ENCODE peak calls at places on chromosomes 3 and 15, in nine cellular contexts. G, C, Y, L, B, Z, H, M and A are unnamed samples.

GRCh38 chr3:31096661-31097060 is 202.2 kb upstream of the GADL1 start:
- DNase-seq in G (no peak), L (no peak), M (no peak), Y (no peak), B (peak; percentile 12), Z (no peak), H (no peak), C (peak; percentile 10), A (no peak)

GRCh38 chr3:28768439-28768838 is 419.8 kb upstream of the AZI2 start:
- DNase-seq in Y (no peak), B (no peak), M (no peak), H (no peak), C (no peak), Z (no peak), G (no peak), L (no peak), A (no peak)

GRCh38 chr15:77897896-77898406 is 179.6 kb downstream of the TBC1D2B start:
- DNase-seq in L (no peak), Y (no peak), M (no peak), H (no peak), B (no peak), G (peak; percentile 45), C (no peak), Z (no peak), A (no peak)

GRCh38 chr3:193788189-193788946 is 195.4 kb downstream of the OPA1 start:
- DNase-seq in L (peak; percentile 87), H (peak; percentile 76), Z (peak; percentile 58), B (peak; percentile 77), C (peak; percentile 66), Y (peak; percentile 88), M (peak; percentile 61), G (no peak), A (peak; percentile 79)

GRCh38 chr15:28272587-28272986 is 49.4 kb downstream of the HERC2 start:
- DNase-seq in G (no peak), Z (no peak), M (no peak), B (no peak), C (no peak), Y (no peak), L (no peak), H (no peak), A (no peak)

GRCh38 chr3:139309880-139310279 is 33.9 kb upstream of the MRPS22 start:
- DNase-seq in B (no peak), L (no peak), Y (no peak), M (peak; percentile 30), Z (no peak), H (no peak), G (no peak), C (no peak), A (no peak)

GRCh38 chr3:25542571-25543039 is 114.5 kb downstream of the RARB start:
- DNase-seq in H (no peak), C (no peak), B (no peak), L (no peak), G (no peak), M (peak; percentile 37), Z (no peak), Y (no peak), A (no peak)

GRCh38 chr3:186220365-186220764 is 111.5 kb upstream of the ETV5 start:
- DNase-seq in H (no peak), Z (no peak), C (no peak), M (no peak), L (no peak), G (no peak), Y (no peak), B (no peak), A (no peak)

GRCh38 chr3:42120866-42121265 is 29.7 kb downstream of the TRAK1 start:
- DNase-seq in Z (no peak), B (no peak), C (peak; percentile 55), Y (peak; percentile 30), H (peak; percentile 25), G (no peak), M (no peak), L (no peak), A (no peak)

GRCh38 chr3:179546814-179547241 is 15.9 kb upstream of the ACTL6A start:
- DNase-seq in Y (no peak), L (no peak), H (no peak), Z (no peak), G (no peak), M (no peak), B (peak; percentile 69), C (peak; percentile 47), A (no peak)

GRCh38 chr3:102143536-102143935 is 291.3 kb upstream of the ZPLD1 start:
- DNase-seq in L (no peak), Y (no peak), Z (no peak), H (no peak), C (no peak), M (no peak), B (no peak), G (no peak), A (no peak)

GRCh38 chr15:71708741-71709140 is 101.6 kb upstream of the NR2E3 start:
- DNase-seq in B (no peak), C (no peak), H (no peak), L (no peak), Y (no peak), Z (no peak), G (no peak), M (peak; percentile 4), A (no peak)

GRCh38 chr15:63522143-63522531 is 17.7 kb downstream of the USP3 start:
- DNase-seq in Z (no peak), L (no peak), B (no peak), G (no peak), H (no peak), M (peak; percentile 31), C (no peak), Y (no peak), A (no peak)

GRCh38 chr15:63519548-63520178 is 15.3 kb downstream of the USP3 start:
- DNase-seq in G (no peak), Z (no peak), C (no peak), L (no peak), B (no peak), H (no peak), Y (no peak), M (no peak), A (no peak)

GRCh38 chr15:63519041-63519440 is 14.6 kb downstream of the USP3 start:
- DNase-seq in G (no peak), B (no peak), C (no peak), Z (no peak), H (peak; percentile 61), M (peak; percentile 28), L (no peak), Y (no peak), A (no peak)

GRCh38 chr15:63523306-63523990 is 19.1 kb downstream of the USP3 start:
- DNase-seq in C (no peak), Z (no peak), Y (no peak), H (peak; percentile 62), M (peak; percentile 25), L (no peak), B (no peak), G (no peak), A (no peak)

DNA sequence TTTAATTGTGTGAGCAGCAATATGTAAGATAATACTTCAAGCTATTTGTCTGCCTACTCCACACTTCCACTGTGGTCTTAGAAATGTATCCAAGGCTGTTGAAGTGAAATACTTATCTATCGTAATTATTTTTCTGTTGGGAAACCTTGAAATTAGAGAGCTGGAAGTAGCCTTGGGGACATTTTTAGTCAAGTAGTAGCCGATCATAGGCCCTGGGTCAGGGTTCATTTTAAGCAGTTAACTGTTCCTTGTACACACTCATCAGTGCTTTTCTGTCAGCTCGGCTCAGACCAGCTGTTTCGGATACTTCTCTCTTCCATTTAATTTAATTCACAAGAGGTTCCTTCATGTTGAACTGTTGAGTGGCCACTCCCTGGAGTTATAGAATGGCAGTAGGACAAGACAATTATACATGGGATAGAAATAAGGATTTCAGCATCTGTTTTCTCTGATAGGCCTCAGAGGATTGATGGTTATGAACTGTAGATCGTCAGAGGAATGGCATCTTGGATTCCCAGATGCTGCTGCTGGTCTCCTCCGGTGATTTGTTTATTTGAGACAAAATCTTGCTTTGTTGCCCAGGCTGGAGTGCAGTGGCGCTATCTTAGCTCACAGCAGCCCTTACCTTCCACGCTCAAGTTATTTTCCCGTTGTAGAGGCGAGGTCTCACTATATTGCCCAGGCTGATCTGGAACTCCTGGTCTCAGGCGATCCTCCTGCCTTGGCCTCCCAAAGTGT is 17.2 kb downstream of the USP3 start:
- DNase-seq in Z (no peak), C (no peak), M (peak; percentile 43), B (no peak), G (no peak), L (no peak), Y (no peak), H (no peak), A (no peak)
- TF ChIP-seq CTCF in Z (no peak), C (no peak), M (no peak), B (no peak), G (no peak), L (no peak), Y (no peak), H (no peak), A (no peak)

DNA sequence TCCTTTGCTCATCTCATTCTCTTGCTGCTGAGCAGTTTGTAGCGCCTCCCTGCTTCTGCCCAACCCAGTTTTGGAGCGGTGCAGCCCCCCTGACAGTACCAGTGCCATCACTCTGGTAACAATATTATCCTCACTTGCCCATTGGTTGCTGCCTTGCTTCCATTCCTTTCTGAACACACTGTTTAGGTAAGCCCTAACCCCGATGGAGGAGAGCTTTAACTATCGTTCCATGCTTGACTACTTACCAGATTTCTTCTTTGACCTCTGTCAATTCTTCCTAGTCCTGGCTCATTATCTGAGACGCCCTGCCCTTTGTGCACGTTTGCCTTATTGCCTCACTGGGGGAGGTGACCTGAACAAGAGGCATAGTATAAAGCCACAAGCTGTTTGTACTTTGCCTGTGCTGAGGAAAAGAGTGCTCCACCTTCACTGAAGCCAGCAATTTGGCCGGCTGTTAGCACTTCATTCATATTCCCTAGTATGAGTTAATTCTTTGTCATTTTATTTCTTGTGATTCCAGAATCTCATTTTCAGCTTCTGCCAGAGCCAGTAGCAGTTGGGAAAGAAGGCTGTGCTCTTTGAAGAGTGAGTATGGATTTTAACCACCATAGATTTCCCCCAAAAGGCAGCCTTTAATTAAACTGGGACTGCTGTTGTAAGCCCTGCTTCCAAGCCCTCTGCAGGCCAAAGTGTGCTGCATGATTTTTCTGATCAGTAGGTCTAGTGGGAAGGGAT is 11.9 kb downstream of the ABHD6 start:
- DNase-seq in C (no peak), M (peak; percentile 30), L (no peak), Y (peak; percentile 48), B (no peak), H (peak; percentile 18), Z (no peak), G (peak; percentile 76), A (no peak)
- TF ChIP-seq CTCF in C (no peak), M (peak; percentile 39), L (no peak), Y (peak; percentile 29), B (no peak), H (peak; percentile 4), Z (peak; percentile 46), G (no peak), A (no peak)

DNA sequence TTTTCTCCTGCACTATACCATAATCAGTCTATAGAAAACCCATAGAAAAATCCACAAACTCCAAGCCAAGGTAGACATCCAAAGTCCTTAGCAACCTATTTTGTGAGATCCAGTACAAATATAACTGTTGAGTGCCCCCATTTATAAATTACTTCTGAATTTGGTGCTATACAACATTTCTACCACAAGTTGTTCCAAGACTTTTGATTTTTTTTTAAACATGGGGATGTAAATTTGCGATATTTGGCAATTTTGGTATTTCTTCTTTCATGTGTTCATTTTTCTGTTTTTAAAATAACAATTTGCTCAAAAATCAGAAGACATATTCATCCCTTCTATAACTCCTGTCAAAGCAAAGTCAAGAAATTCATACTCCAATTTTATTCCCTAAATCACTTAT is 763.8 kb downstream of the ROBO1 start:
- DNase-seq in C (no peak), H (no peak), Y (no peak), G (no peak), M (no peak), L (no peak), B (no peak), Z (no peak), A (no peak)
- TF ChIP-seq CTCF in C (no peak), H (no peak), Y (no peak), G (no peak), M (peak; percentile 0), L (no peak), B (no peak), Z (peak; percentile 34), A (no peak)

GRCh38 chr3:56823421-56823926 is 21.7 kb upstream of the ARHGEF3 start:
- DNase-seq in B (no peak), C (no peak), Y (no peak), H (no peak), M (no peak), L (no peak), G (no peak), Z (no peak), A (no peak)
- TF ChIP-seq CTCF in B (no peak), C (no peak), Y (no peak), H (no peak), M (no peak), L (no peak), G (no peak), Z (no peak), A (no peak)